ENCODE peak calls at places on chromosomes 4 and X, in ten cellular contexts. R is GM12891; M is A549; S is H1; T is stimulated activated CD4-positive, alpha-beta T cell treated with anti-CD3 and anti-CD28 coated beads, TNF-alpha, amount 100 ng/mL, for 24 hours; N is NCI-H345; Q is retina; I is endothelial cell; Z is heart right ventricle; J is activated T-helper 1 cell treated with anti-CD3 and anti-CD28 coated beads, Interleukin-2, amount 50 U/mL, for 16 hours. U is an unnamed sample.

GRCh38 chr4:71229477-71230257 is 109.2 kb upstream of the SLC4A4 start:
- DNase-seq in R (no peak), M (peak), S (peak), T (no peak), N (no peak), Q (peak), I (peak), Z (no peak), J (no peak), U (peak)

GRCh38 chr4:69977582-69977981 is 12.1 kb upstream of the CSN2 start:
- DNase-seq in R (no peak), M (no peak), S (no peak), T (no peak), N (no peak), Q (no peak), I (no peak), Z (no peak), J (no peak), U (no peak)

GRCh38 chr4:145775406-145775805 is 95.5 kb downstream of the C4orf51 start:
- DNase-seq in R (no peak), M (no peak), S (no peak), T (no peak), N (no peak), Q (no peak), I (no peak), Z (no peak), J (no peak), U (no peak)

GRCh38 chrX:132909643-132910042 is 48.8 kb downstream of the HS6ST2 start:
- DNase-seq in R (no peak), M (no peak), S (no peak), T (no peak), N (no peak), Q (no peak), I (no peak), Z (no peak), J (no peak), U (no peak)

GRCh38 chr4:75058486-75058885 is 125.6 kb downstream of the PARM1 start:
- DNase-seq in R (no peak), M (no peak), S (no peak), T (no peak), N (no peak), Q (no peak), I (no peak), Z (no peak), J (no peak), U (no peak)

GRCh38 chr4:18110099-18110498 is 88.5 kb upstream of the LCORL start:
- DNase-seq in R (no peak), M (no peak), S (no peak), T (no peak), N (no peak), Q (no peak), I (no peak), Z (no peak), J (no peak), U (no peak)

GRCh38 chr4:5451243-5451642 is 257.1 kb downstream of the EVC2 start:
- DNase-seq in R (no peak), M (no peak), S (no peak), T (no peak), N (no peak), Q (no peak), I (no peak), Z (no peak), J (no peak), U (no peak)

GRCh38 chr4:186472948-186473347 is 82.4 kb downstream of the MTNR1A start:
- DNase-seq in R (no peak), M (peak), S (no peak), T (no peak), N (peak), Q (peak), I (no peak), Z (no peak), J (no peak), U (peak)

GRCh38 chr4:16783119-16783518 is 115.3 kb downstream of the LDB2 start:
- DNase-seq in R (no peak), M (no peak), S (no peak), T (no peak), N (no peak), Q (no peak), I (no peak), Z (no peak), J (no peak), U (no peak)

GRCh38 chr4:1209821-1210220 is 37.4 kb upstream of the SPON2 start:
- DNase-seq in R (no peak), M (no peak), S (no peak), T (no peak), N (no peak), Q (no peak), I (no peak), Z (peak), J (no peak), U (peak)

GRCh38 chrX:318068-318738 is 393 bp downstream of the GTPBP6 start:
- DNase-seq in R (peak), M (peak), S (peak), T (peak), N (no peak), Q (peak), I (peak), Z (peak), J (peak), U (peak)

GRCh38 chr4:2402053-2402452 is 16.4 kb downstream of the ZFYVE28 start:
- DNase-seq in R (no peak), M (peak), S (peak), T (no peak), N (peak), Q (peak), I (no peak), Z (peak), J (no peak), U (peak)

GRCh38 chr4:118282692-118283091 is 70.1 kb downstream of the PRSS12 start:
- DNase-seq in R (no peak), M (no peak), S (no peak), T (no peak), N (no peak), Q (no peak), I (no peak), Z (no peak), J (no peak), U (no peak)

GRCh38 chr4:184536881-184537248 is 62.5 kb upstream of the IRF2 start:
- DNase-seq in R (no peak), M (no peak), S (no peak), T (no peak), N (no peak), Q (no peak), I (no peak), Z (no peak), J (no peak), U (no peak)

GRCh38 chr4:181874582-181874981 is 368.6 kb upstream of the TENM3 start:
- DNase-seq in R (no peak), M (no peak), S (no peak), T (no peak), N (no peak), Q (no peak), I (no peak), Z (no peak), J (no peak), U (no peak)

GRCh38 chrX:37599735-37600134 is 28.3 kb downstream of the LANCL3 start:
- DNase-seq in R (no peak), M (no peak), S (no peak), T (no peak), N (peak), Q (no peak), I (no peak), Z (no peak), J (no peak), U (no peak)

GRCh38 chrX:136754641-136755040 is 26.1 kb downstream of the ARHGEF6 start:
- DNase-seq in R (no peak), M (no peak), S (no peak), T (no peak), N (peak), Q (no peak), I (no peak), Z (peak), J (no peak), U (no peak)

GRCh38 chr4:119517361-119518229 is 111.0 kb downstream of the PDE5A start:
- DNase-seq in R (no peak), M (peak), S (no peak), T (no peak), N (no peak), Q (no peak), I (no peak), Z (no peak), J (no peak), U (no peak)

GRCh38 chrX:43868791-43869190 is 13.5 kb downstream of the MAOB start:
- DNase-seq in R (no peak), M (no peak), S (no peak), T (no peak), N (no peak), Q (no peak), I (no peak), Z (no peak), J (no peak), U (no peak)

GRCh38 chrX:110734894-110735541 is 60.6 kb downstream of the CHRDL1 start:
- DNase-seq in R (no peak), M (no peak), S (no peak), T (no peak), N (no peak), Q (no peak), I (no peak), Z (no peak), J (no peak), U (no peak)

GRCh38 chr4:48175806-48176205 is 41.8 kb upstream of the TXK start:
- DNase-seq in R (no peak), M (no peak), S (no peak), T (no peak), N (no peak), Q (no peak), I (no peak), Z (no peak), J (no peak), U (no peak)

GRCh38 chr4:111632752-111633151 is 512.5 kb upstream of the FAM241A start:
- DNase-seq in R (no peak), M (no peak), S (no peak), T (no peak), N (no peak), Q (no peak), I (no peak), Z (no peak), J (no peak), U (no peak)

GRCh38 chr4:188372856-188373255 is 233.6 kb downstream of the TRIML1 start:
- DNase-seq in R (no peak), M (peak), S (no peak), T (no peak), N (no peak), Q (no peak), I (no peak), Z (no peak), J (no peak), U (no peak)

GRCh38 chr4:95728145-95728544 is 111.7 kb upstream of the PDHA2 start:
- DNase-seq in R (no peak), M (no peak), S (no peak), T (no peak), N (no peak), Q (no peak), I (no peak), Z (no peak), J (no peak), U (no peak)

U was measured in nephron progenitor cell.